ENCODE peak calls at places on chromosomes 4 and X, in four cellular contexts. C is ascending aorta, V is spleen, G is K562. E is an unnamed sample.

GRCh38 chr4:183370786-183371185 is 48.6 kb upstream of the CLDN24 start:
- DNase-seq in C (no peak), V (no peak), G (no peak), E (no peak)

GRCh38 chrX:36609653-36610585 is 398.2 kb upstream of the FAM47C start:
- DNase-seq in C (no peak), V (no peak), G (no peak), E (no peak)

GRCh38 chr4:8863759-8864682 is 7.6 kb downstream of the HMX1 start:
- DNase-seq in C (no peak), V (no peak), G (no peak), E (no peak)

GRCh38 chr4:42605264-42605663 is 51.6 kb downstream of the ATP8A1 start:
- DNase-seq in C (no peak), V (no peak), G (no peak), E (no peak)

GRCh38 chr4:148152868-148153630 is 289.2 kb downstream of the NR3C2 start:
- DNase-seq in C (no peak), V (no peak), G (no peak), E (no peak)

GRCh38 chrX:143854006-143854405 is 29.9 kb upstream of the UBE2NL start:
- DNase-seq in C (no peak), V (no peak), G (no peak), E (peak; percentile 6)

GRCh38 chr4:153067376-153067775 is 131.3 kb downstream of the FHDC1 start:
- DNase-seq in C (no peak), V (no peak), G (peak; percentile 22), E (no peak)

GRCh38 chr4:82799006-82799881 is 648 bp upstream of the SCD5 start:
- DNase-seq in C (no peak), V (no peak), G (no peak), E (no peak)

GRCh38 chr4:54229631-54230478 is 762 bp downstream of the PDGFRA start:
- DNase-seq in C (no peak), V (no peak), G (no peak), E (no peak)

GRCh38 chrX:340641-341423 is 22.2 kb upstream of the GTPBP6 start:
- DNase-seq in C (no peak), V (peak; percentile 67), G (no peak), E (no peak)

GRCh38 chr4:166091146-166091545 is 218.1 kb downstream of the TLL1 start:
- DNase-seq in C (no peak), V (no peak), G (no peak), E (no peak)

GRCh38 chr4:81799371-81799770 is 327.7 kb upstream of the RASGEF1B start:
- DNase-seq in C (no peak), V (no peak), G (no peak), E (no peak)

GRCh38 chr4:4436244-4436823 is 49.4 kb downstream of the NSG1 start:
- DNase-seq in C (no peak), V (no peak), G (no peak), E (no peak)

GRCh38 chr4:169627307-169627706 is 6.9 kb downstream of the CLCN3 start:
- DNase-seq in C (no peak), V (no peak), G (no peak), E (no peak)

GRCh38 chrX:33307954-33308353 is 96.6 kb upstream of the DMD start:
- DNase-seq in C (no peak), V (no peak), G (no peak), E (no peak)

GRCh38 chr4:127048371-127049085 is 584.2 kb upstream of the INTU start:
- DNase-seq in C (no peak), V (no peak), G (no peak), E (no peak)

GRCh38 chrX:30653415-30654131 is at the start of gene GK:
- DNase-seq in C (no peak), V (peak; percentile 91), G (peak; percentile 11), E (no peak)

GRCh38 chrX:13716905-13717304 is 17.5 kb downstream of the TRAPPC2 start:
- DNase-seq in C (no peak), V (no peak), G (no peak), E (no peak)

GRCh38 chr4:110287130-110287529 is 88.7 kb upstream of the ELOVL6 start:
- DNase-seq in C (no peak), V (no peak), G (no peak), E (no peak)

GRCh38 chr4:119113033-119113655 is 22.5 kb upstream of the MYOZ2 start:
- DNase-seq in C (no peak), V (no peak), G (no peak), E (peak; percentile 93)

GRCh38 chr4:17055788-17056187 is 157.3 kb upstream of the LDB2 start:
- DNase-seq in C (no peak), V (no peak), G (no peak), E (peak; percentile 52)

GRCh38 chrX:41308884-41309655 is 24.9 kb upstream of the DDX3X start:
- DNase-seq in C (no peak), V (no peak), G (no peak), E (no peak)

GRCh38 chr4:7701866-7702649 is 237.6 kb downstream of the AFAP1 start:
- DNase-seq in C (no peak), V (no peak), G (no peak), E (no peak)

GRCh38 chrX:80876877-80877276 is 67.2 kb upstream of the BRWD3 start:
- DNase-seq in C (no peak), V (no peak), G (peak; percentile 6), E (no peak)

GRCh38 chr4:89113415-89113814 is 2.1 kb downstream of the TIGD2 start:
- DNase-seq in C (no peak), V (no peak), G (no peak), E (no peak)

GRCh38 chrX:63718010-63718694 is 66.9 kb downstream of the ARHGEF9 start:
- DNase-seq in C (no peak), V (no peak), G (no peak), E (no peak)

GRCh38 chr4:185640809-185641675 is 105.7 kb upstream of the PDLIM3 start:
- DNase-seq in C (no peak), V (no peak), G (no peak), E (peak; percentile 12)

GRCh38 chrX:38805294-38806053 is 4.2 kb downstream of the MID1IP1 start:
- DNase-seq in C (no peak), V (peak; percentile 91), G (peak; percentile 51), E (no peak)

GRCh38 chr4:141347738-141348524 is 127.2 kb downstream of the ZNF330 start:
- DNase-seq in C (no peak), V (no peak), G (no peak), E (no peak)

GRCh38 chr4:147134536-147135210 is 189.0 kb upstream of the TTC29 start:
- DNase-seq in C (no peak), V (no peak), G (no peak), E (no peak)

DNA sequence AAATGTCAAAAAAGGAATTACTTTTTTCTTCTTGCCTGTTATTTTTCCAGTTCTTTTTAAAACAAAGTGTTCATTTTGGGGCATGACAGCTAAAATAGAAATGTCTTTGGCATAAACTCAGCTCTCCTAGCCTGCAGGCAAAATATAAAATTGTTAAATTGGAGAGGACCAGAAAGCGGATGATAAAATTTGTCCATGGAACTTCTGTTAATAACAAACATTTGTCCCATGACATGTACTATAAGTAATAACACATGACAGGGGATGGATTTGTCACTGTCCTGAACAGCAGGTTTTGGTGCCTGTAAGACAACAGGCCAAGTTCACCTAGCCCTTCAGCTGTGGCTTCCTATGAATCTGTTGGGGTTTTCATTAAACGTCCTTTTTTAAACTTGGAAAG is 184.0 kb upstream of the TTC29 start:
- DNase-seq in C (no peak), V (no peak), G (no peak), E (no peak)
- H3K4me3 ChIP-seq in C (no peak overlapping the region), V (no peak overlapping the region), G (no peak overlapping the region), E (no peak overlapping the region)

DNA sequence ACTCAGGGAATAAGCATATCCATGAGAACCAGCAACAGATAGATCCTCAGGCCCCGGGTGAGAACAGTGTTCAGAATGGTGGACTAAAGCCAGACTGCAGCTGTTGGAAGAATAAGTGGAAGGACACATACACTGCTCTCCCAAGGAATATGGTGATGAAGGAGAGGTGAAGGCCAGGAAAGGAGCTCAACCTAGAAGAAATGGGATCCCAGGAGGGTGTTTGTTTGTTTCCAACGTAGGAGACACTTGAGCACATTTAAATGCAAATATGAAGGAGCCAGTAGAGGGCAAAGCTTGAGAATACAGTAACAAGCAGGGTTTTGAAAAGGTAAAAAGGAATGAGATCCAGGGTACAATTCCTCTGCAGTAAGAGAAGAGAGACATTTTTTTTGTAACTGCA is 42.4 kb upstream of the ATOH1 start:
- DNase-seq in C (no peak), V (no peak), G (no peak), E (no peak)
- H3K4me3 ChIP-seq in C (no peak overlapping the region), V (no peak overlapping the region), G (no peak overlapping the region), E (no peak overlapping the region)

GRCh38 chrX:152638443-152638904 is 779 bp downstream of the GABRQ start:
- DNase-seq in C (no peak), V (no peak), G (no peak), E (no peak)
- H3K4me3 ChIP-seq in C (no peak overlapping the region), V (no peak overlapping the region), G (peak overlapping the region; percentile 29), E (no peak overlapping the region)

GRCh38 chr4:22515888-22516541 is at the start of gene ADGRA3:
- DNase-seq in C (no peak), V (peak; percentile 74), G (peak; percentile 15), E (no peak)
- H3K4me3 ChIP-seq in C (peak within 1 kb of the TSS; percentile 54), V (peak within 1 kb of the TSS; percentile 40), G (no peak within 1 kb of the TSS), E (peak within 1 kb of the TSS; percentile 70)